ENCODE peak calls at places on chromosomes 11 and 22, in eight cellular contexts. U is ovary; X is activated gamma-delta T cell treated with anti-CD3 and anti-CD28 coated beads, Interleukin-2, amount 50 U/mL, for 16 hours; S is substantia nigra; R is omental fat pad; Z is NB4; C is foreskin melanocyte; H is DMS153. I is an unnamed sample.

GRCh38 chr11:1774886-1775285 is 11.2 kb upstream of the CTSD start:
- DNase-seq in R (no peak), X (no peak), U (no peak), H (no peak), Z (no peak), C (no peak), S (no peak), I (no peak)

GRCh38 chr11:60959445-60959844 is 7.5 kb upstream of the SLC15A3 start:
- DNase-seq in H (no peak), Z (no peak), R (no peak), X (no peak), U (no peak), C (peak), S (no peak), I (no peak)

GRCh38 chr11:45909594-45910475 is 2.8 kb upstream of the FREY1 start:
- DNase-seq in U (no peak), C (no peak), R (no peak), Z (no peak), H (no peak), X (no peak), S (peak), I (no peak)

GRCh38 chr11:93842034-93842433 is 8.4 kb downstream of the VSTM5 start:
- DNase-seq in S (no peak), H (no peak), Z (no peak), X (no peak), R (no peak), U (no peak), C (no peak), I (no peak)

GRCh38 chr22:29106839-29107238 is 34.0 kb downstream of the KREMEN1 start:
- DNase-seq in X (no peak), Z (no peak), S (no peak), C (no peak), R (no peak), U (no peak), H (no peak), I (no peak)

GRCh38 chr11:114775849-114776621 is 97.7 kb downstream of the NXPE2 start:
- DNase-seq in X (no peak), R (no peak), U (no peak), S (no peak), C (no peak), H (no peak), Z (no peak), I (no peak)

GRCh38 chr11:135008001-135008405 is 596.0 kb upstream of the B3GAT1 start:
- DNase-seq in Z (no peak), U (no peak), X (no peak), S (no peak), R (no peak), C (no peak), H (no peak), I (no peak)

GRCh38 chr11:70522613-70523311 is 124.4 kb downstream of the CTTN start:
- DNase-seq in X (no peak), H (peak), S (no peak), U (no peak), Z (no peak), R (no peak), C (no peak), I (no peak)

GRCh38 chr11:44624761-44625221 is 59.3 kb downstream of the CD82 start:
- DNase-seq in H (no peak), U (peak), R (peak), X (no peak), C (no peak), Z (no peak), S (no peak), I (no peak)

GRCh38 chr11:121929581-121929980 is 186.4 kb downstream of the BLID start:
- DNase-seq in Z (no peak), R (no peak), U (peak), H (peak), C (peak), X (no peak), S (peak), I (no peak)

GRCh38 chr11:83691387-83692088 is 405.4 kb upstream of the CCDC90B start:
- DNase-seq in U (no peak), C (no peak), R (no peak), H (no peak), Z (no peak), S (peak), X (no peak), I (no peak)

GRCh38 chr11:46526489-46527215 is 67.2 kb downstream of the AMBRA1 start:
- DNase-seq in C (no peak), R (no peak), U (no peak), X (no peak), H (no peak), Z (no peak), S (no peak), I (no peak)

GRCh38 chr22:29096736-29097669 is 24.2 kb downstream of the KREMEN1 start:
- DNase-seq in C (peak), H (no peak), S (no peak), X (no peak), Z (no peak), U (no peak), R (no peak), I (no peak)

GRCh38 chr11:125448136-125448535 is 47.9 kb downstream of the FEZ1 start:
- DNase-seq in R (no peak), Z (no peak), X (no peak), C (peak), U (no peak), H (no peak), S (peak), I (no peak)